ENCODE peak calls at places on chromosomes 11 and 22, in nine cellular contexts. G is CD8-positive, alpha-beta T cell; P is astrocyte of the spinal cord; I is stimulated activated CD8-positive, alpha-beta memory T cell treated with anti-CD3 and anti-CD28 coated beads, Interleukin-15, amount 100 ng/mL, for 1 hour; R is central memory CD8-positive, alpha-beta T cell; F is GM12891; D is AG09309; S is glutamatergic neuron; M is HEK293T. U is an unnamed sample.
A peak's percentile ranks its signal among the peaks of the same experiment; 100 is the strongest.

GRCh38 chr11:78690588-78690987 is 115.9 kb upstream of the NARS2 start:
- DNase-seq in D (no peak), P (peak; percentile 31), I (no peak), R (no peak), S (no peak), G (no peak), M (no peak), F (no peak), U (no peak)

GRCh38 chr22:31347251-31348008 is 1.3 kb upstream of the PATZ1 start:
- DNase-seq in G (peak; percentile 68), F (peak; percentile 58), R (peak; percentile 31), I (peak; percentile 7), D (no peak), M (peak; percentile 73), P (peak; percentile 71), S (peak; percentile 69), U (no peak)

GRCh38 chr11:15622231-15622890 is 507.6 kb downstream of the INSC start:
- DNase-seq in M (no peak), G (no peak), D (no peak), F (no peak), R (no peak), S (no peak), I (no peak), P (no peak), U (peak; percentile 9)

GRCh38 chr22:47796128-47796908 is 1033.9 kb downstream of the TBC1D22A start:
- DNase-seq in G (peak; percentile 38), P (no peak), I (no peak), R (no peak), D (no peak), M (no peak), F (no peak), S (no peak), U (no peak)

GRCh38 chr22:38963872-38964271 is 6.5 kb downstream of the APOBEC3A start:
- DNase-seq in R (no peak), S (no peak), G (no peak), F (no peak), I (no peak), P (no peak), D (no peak), M (no peak), U (no peak)

GRCh38 chr11:94751216-94751612 is 16.9 kb upstream of the AMOTL1 start:
- DNase-seq in S (no peak), G (no peak), D (no peak), R (no peak), F (no peak), P (no peak), I (no peak), M (no peak), U (no peak)

GRCh38 chr11:68270334-68271022 is 1.3 kb downstream of the C11orf24 start:
- DNase-seq in S (no peak), D (no peak), F (no peak), G (no peak), R (no peak), M (no peak), I (no peak), P (no peak), U (no peak)

GRCh38 chr22:20425821-20426615 is 11.6 kb downstream of the SCARF2 start:
- DNase-seq in S (peak; percentile 26), F (no peak), M (no peak), R (no peak), I (no peak), D (no peak), G (no peak), P (no peak), U (no peak)

GRCh38 chr11:122697636-122698167 is 42.2 kb downstream of the UBASH3B start:
- DNase-seq in D (no peak), P (peak; percentile 67), G (peak; percentile 68), R (no peak), I (no peak), F (peak; percentile 48), S (no peak), M (no peak), U (no peak)

GRCh38 chr11:118696673-118697226 is 17.3 kb upstream of the TREH start:
- DNase-seq in G (no peak), M (no peak), S (no peak), P (no peak), I (no peak), F (no peak), R (no peak), D (no peak), U (no peak)

GRCh38 chr11:116729501-116730240 is 43.1 kb downstream of the BUD13 start:
- DNase-seq in M (no peak), P (no peak), S (no peak), I (no peak), F (no peak), D (no peak), R (no peak), G (no peak), U (no peak)

GRCh38 chr11:85889676-85890579 is 34.7 kb downstream of the CCDC83 start:
- DNase-seq in M (no peak), D (peak; percentile 32), G (no peak), F (no peak), P (peak; percentile 81), R (no peak), I (no peak), S (no peak), U (peak; percentile 44)

GRCh38 chr11:72308226-72309073 is 64.5 kb upstream of the PHOX2A start:
- DNase-seq in G (no peak), F (no peak), I (no peak), R (no peak), D (peak; percentile 48), S (peak; percentile 66), M (peak; percentile 66), P (peak; percentile 91), U (no peak)

GRCh38 chr11:112016765-112017356 is 8.3 kb upstream of the DLAT start:
- DNase-seq in M (no peak), I (no peak), S (no peak), D (peak; percentile 46), G (no peak), R (no peak), F (no peak), P (no peak), U (no peak)

GRCh38 chr11:47449541-47449940 is 605 bp upstream of the RAPSN start:
- DNase-seq in M (no peak), D (no peak), F (no peak), R (no peak), S (no peak), I (no peak), P (no peak), G (no peak), U (no peak)

GRCh38 chr22:48677621-48678020 is 1150.1 kb downstream of the BRD1 start:
- DNase-seq in R (no peak), P (no peak), F (no peak), D (no peak), M (no peak), I (no peak), S (no peak), G (no peak), U (no peak)

GRCh38 chr22:45265546-45265945 is 19.2 kb upstream of the UPK3A start:
- DNase-seq in G (no peak), D (no peak), P (no peak), S (no peak), F (no peak), I (no peak), M (no peak), R (no peak), U (no peak)

GRCh38 chr11:69644071-69644961 is 3.4 kb downstream of the CCND1 start:
- DNase-seq in D (peak; percentile 55), M (no peak), S (no peak), R (no peak), G (no peak), P (peak; percentile 96), I (no peak), F (no peak), U (no peak)

GRCh38 chr11:114291381-114291780 is 4.8 kb upstream of the NNMT start:
- DNase-seq in S (no peak), P (peak; percentile 78), I (no peak), G (no peak), R (no peak), D (no peak), F (no peak), M (no peak), U (no peak)

GRCh38 chr11:13119928-13120520 is 110.9 kb downstream of the RASSF10 start:
- DNase-seq in P (no peak), S (no peak), R (no peak), G (no peak), M (no peak), D (no peak), I (no peak), F (no peak), U (no peak)

GRCh38 chr11:19719960-19720359 is 7.3 kb downstream of the NAV2 start:
- DNase-seq in F (no peak), S (no peak), M (no peak), P (no peak), G (no peak), D (no peak), R (no peak), I (no peak), U (no peak)

GRCh38 chr11:59556883-59557205 is 45.5 kb downstream of the OR4D9 start:
- DNase-seq in R (no peak), D (no peak), M (no peak), F (no peak), S (no peak), G (no peak), P (no peak), I (no peak), U (no peak)

GRCh38 chr11:15665368-15665871 is 550.7 kb downstream of the INSC start:
- DNase-seq in M (no peak), D (peak; percentile 40), S (no peak), I (no peak), F (no peak), G (no peak), R (no peak), P (no peak), U (no peak)

GRCh38 chr11:35615911-35616900 is 2.1 kb upstream of the FJX1 start:
- DNase-seq in S (no peak), D (no peak), R (no peak), M (no peak), F (no peak), I (no peak), G (no peak), P (peak; percentile 68), U (no peak)

GRCh38 chr11:70364198-70364597 is 34.1 kb upstream of the CTTN start:
- DNase-seq in F (no peak), S (no peak), G (no peak), M (no peak), I (no peak), D (no peak), R (no peak), P (peak; percentile 17), U (no peak)

GRCh38 chr11:86983071-86983488 is 27.9 kb upstream of the FZD4 start:
- DNase-seq in M (no peak), P (no peak), G (no peak), F (no peak), I (no peak), D (no peak), S (no peak), R (no peak), U (no peak)

GRCh38 chr11:88103337-88104206 is 71.7 kb downstream of the RAB38 start:
- DNase-seq in D (no peak), G (no peak), I (no peak), R (no peak), F (peak; percentile 4), S (peak; percentile 40), P (peak; percentile 44), M (peak; percentile 78), U (peak; percentile 77)

GRCh38 chr11:13777341-13777985 is 109.0 kb downstream of the FAR1 start:
- DNase-seq in D (no peak), P (no peak), R (no peak), S (no peak), I (no peak), M (no peak), G (no peak), F (no peak), U (no peak)

GRCh38 chr11:104098555-104098954 is 62.1 kb downstream of the DDI1 start:
- DNase-seq in P (no peak), G (no peak), S (no peak), D (no peak), I (no peak), M (no peak), R (no peak), F (no peak), U (no peak)

GRCh38 chr11:85299247-85299646 is 327.9 kb downstream of the DLG2 start:
- DNase-seq in I (no peak), P (peak; percentile 28), S (no peak), D (no peak), F (no peak), M (no peak), R (no peak), G (no peak), U (no peak)